ENCODE peak calls at places on chromosomes 16 and 17, in eight cellular contexts. W is ascending aorta; E is CD8-positive, alpha-beta memory T cell; X is adrenal gland; C is heart right ventricle; T is body of pancreas; Z is left lung; U is H9. S is an unnamed sample. For H3K4me1, the result is how much of the 10 kb centered on the place peaks cover.

GRCh38 chr17:79978545-79978852 is 57.2 kb downstream of the TBC1D16 start:
- DNase-seq in X (peak), W (no peak), E (no peak), U (no peak), T (no peak), C (no peak), Z (no peak), S (no peak)

GRCh38 chr16:85148959-85149358 is 36.7 kb upstream of the CIBAR2 start:
- DNase-seq in C (no peak), Z (no peak), U (no peak), E (no peak), X (no peak), W (no peak), T (no peak), S (peak)

GRCh38 chr16:88970095-88970494 is 6.9 kb downstream of the CBFA2T3 start:
- DNase-seq in T (no peak), X (no peak), W (no peak), U (no peak), E (no peak), C (peak), Z (no peak), S (no peak)

GRCh38 chr16:4231367-4231766 is 10.5 kb downstream of the SRL start:
- DNase-seq in X (no peak), W (no peak), C (no peak), Z (no peak), U (no peak), E (no peak), T (no peak), S (no peak)

GRCh38 chr17:64020068-64020766 is at the start of gene ICAM2:
- DNase-seq in U (no peak), E (peak), W (no peak), C (peak), X (peak), Z (peak), T (peak), S (peak)

GRCh38 chr17:41009301-41009760 is 403 bp upstream of the KRTAP3-1 start:
- DNase-seq in U (no peak), C (no peak), Z (no peak), E (no peak), X (no peak), W (no peak), T (no peak), S (no peak)

GRCh38 chr17:72666519-72666874 is 426.0 kb downstream of the SLC39A11 start:
- DNase-seq in U (no peak), W (no peak), C (no peak), X (no peak), Z (no peak), T (no peak), E (no peak), S (no peak)

GRCh38 chr17:48322060-48322459 is 108.0 kb downstream of the SKAP1 start:
- DNase-seq in C (no peak), T (no peak), X (no peak), U (no peak), E (no peak), Z (no peak), W (no peak), S (no peak)

GRCh38 chr17:74240637-74241036 is 27.3 kb downstream of the TTYH2 start:
- DNase-seq in Z (no peak), T (no peak), E (no peak), U (no peak), X (peak), W (no peak), C (peak), S (no peak)

GRCh38 chr17:81888105-81888987 is 3.0 kb downstream of the ALYREF start:
- DNase-seq in U (peak), W (no peak), X (no peak), Z (no peak), C (no peak), T (no peak), E (no peak), S (no peak)

GRCh38 chr16:73888840-73889577 is 407.6 kb upstream of the PSMD7 start:
- DNase-seq in T (no peak), U (no peak), E (no peak), X (no peak), C (no peak), Z (no peak), W (no peak), S (no peak)

GRCh38 chr17:82414548-82415281 is 3.4 kb upstream of the HEXD start:
- DNase-seq in W (no peak), Z (peak), X (peak), C (peak), T (peak), U (peak), E (peak), S (peak)

GRCh38 chr17:7843536-7844291 is 9.7 kb downstream of the KDM6B start:
- DNase-seq in C (peak), Z (peak), T (peak), X (peak), E (peak), U (peak), W (peak), S (peak)

GRCh38 chr16:18834873-18835272 is 33.5 kb upstream of the ARL6IP1 start:
- DNase-seq in E (no peak), X (no peak), T (no peak), C (no peak), W (no peak), Z (no peak), U (no peak), S (no peak)

GRCh38 chr16:1991135-1991551 is 1.4 kb downstream of the SYNGR3 start:
- DNase-seq in U (no peak), Z (no peak), W (no peak), T (no peak), C (peak), E (peak), X (no peak), S (peak)

GRCh38 chr16:81035975-81036750 is 521 bp downstream of the ATMIN start:
- DNase-seq in U (peak), Z (peak), X (peak), T (peak), E (no peak), C (peak), W (no peak), S (peak)

GRCh38 chr17:82236142-82236971 is 7.5 kb downstream of the SLC16A3 start:
- DNase-seq in X (peak), T (peak), C (peak), Z (peak), E (peak), U (peak), W (no peak), S (peak)

GRCh38 chr17:73795730-73796129 is 151.5 kb upstream of the SDK2 start:
- DNase-seq in Z (no peak), E (no peak), U (no peak), X (no peak), C (no peak), W (no peak), T (no peak), S (peak)

GRCh38 chr17:8162997-8163977 is 539 bp upstream of the VAMP2 start:
- DNase-seq in X (peak), Z (peak), W (no peak), U (peak), E (no peak), C (no peak), T (peak), S (peak)

GRCh38 chr17:4539025-4539424 is 16.2 kb downstream of the MYBBP1A start:
- DNase-seq in U (no peak), T (no peak), Z (no peak), C (no peak), X (no peak), E (no peak), W (no peak), S (no peak)
- H3K27ac ChIP-seq in U (no peak), T (no peak), Z (no peak), C (no peak), X (no peak), E (no peak), W (no peak), S (no peak)

DNA sequence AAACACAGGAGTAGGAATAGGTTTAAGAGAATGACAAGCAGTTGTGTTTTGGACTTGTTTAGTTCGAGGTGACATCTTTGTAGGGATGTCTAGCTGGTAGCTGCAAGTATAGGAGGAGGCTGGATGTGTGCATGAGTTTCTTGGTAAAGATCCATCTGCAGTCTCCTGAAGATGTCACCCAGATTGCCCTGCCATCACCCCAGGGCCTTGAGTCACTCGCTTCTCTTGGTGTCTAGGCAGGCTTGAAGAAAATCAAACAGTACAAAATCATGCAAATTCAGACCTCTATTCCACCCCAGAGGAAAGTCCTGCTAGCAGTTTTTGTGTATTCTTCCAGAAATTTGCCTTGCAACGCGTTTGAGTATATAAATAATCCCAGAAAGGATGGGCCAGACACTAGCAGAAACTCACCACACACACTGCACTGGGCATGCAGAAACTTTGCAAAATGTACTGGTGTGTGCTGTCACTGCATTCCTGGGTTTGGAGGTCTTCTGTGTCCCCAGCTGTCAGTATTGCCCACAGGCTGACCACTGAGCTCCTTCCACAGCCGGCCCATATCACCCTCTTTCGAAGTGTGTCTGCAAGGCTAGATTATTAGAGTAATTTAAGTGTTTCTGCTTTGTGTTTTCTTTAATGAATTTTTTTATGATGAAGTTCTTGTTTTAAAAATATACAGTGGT is 51.5 kb downstream of the TENT4B start:
- DNase-seq in X (no peak), Z (no peak), E (no peak), W (no peak), T (no peak), U (no peak), C (no peak), S (no peak)
- H3K4me1 ChIP-seq in X (half or more), Z (under half), E (under half), W (half or more), T (half or more), U (under half), C (half or more), S (under half)

GRCh38 chr16:67675579-67675935 is 8.9 kb downstream of the C16orf86 start:
- DNase-seq in X (no peak), Z (no peak), W (no peak), E (no peak), C (no peak), T (no peak), U (no peak), S (no peak)

GRCh38 chr16:67676516-67676915 is 9.9 kb downstream of the C16orf86 start:
- DNase-seq in W (no peak), X (no peak), C (no peak), Z (no peak), T (no peak), U (no peak), E (no peak), S (no peak)

GRCh38 chr16:67676939-67677338 is 10.3 kb downstream of the C16orf86 start:
- DNase-seq in W (no peak), C (no peak), U (no peak), T (no peak), E (no peak), X (no peak), Z (no peak), S (no peak)

GRCh38 chr16:67674851-67675578 is 8.4 kb downstream of the C16orf86 start:
- DNase-seq in E (no peak), Z (no peak), T (no peak), C (no peak), X (no peak), U (no peak), W (no peak), S (peak)

DNA sequence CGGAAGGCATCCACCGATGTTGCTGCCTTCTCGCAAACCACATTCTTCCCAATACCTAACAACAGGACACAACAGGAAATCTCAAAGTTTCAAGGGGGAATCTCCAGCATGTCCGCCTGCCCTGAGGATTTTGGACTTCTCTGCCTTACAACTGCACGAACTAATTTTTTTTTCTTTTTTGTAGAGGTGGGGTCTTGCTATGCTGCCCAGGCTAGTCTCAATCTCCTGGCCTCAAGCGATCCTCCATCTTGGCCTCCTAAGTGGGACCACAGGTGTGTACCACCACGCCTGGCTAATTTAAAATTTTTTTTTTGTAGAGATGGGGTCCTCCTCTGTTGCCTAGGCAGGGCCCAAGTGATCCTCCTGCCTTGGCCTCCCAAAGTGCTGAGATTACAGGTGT is 9.4 kb downstream of the C16orf86 start:
- DNase-seq in U (no peak), E (no peak), C (no peak), Z (no peak), X (no peak), T (no peak), W (no peak), S (no peak)
- H3K27ac ChIP-seq in U (no peak), E (no peak), C (no peak), Z (no peak), X (no peak), T (no peak), W (no peak), S (no peak)

DNA sequence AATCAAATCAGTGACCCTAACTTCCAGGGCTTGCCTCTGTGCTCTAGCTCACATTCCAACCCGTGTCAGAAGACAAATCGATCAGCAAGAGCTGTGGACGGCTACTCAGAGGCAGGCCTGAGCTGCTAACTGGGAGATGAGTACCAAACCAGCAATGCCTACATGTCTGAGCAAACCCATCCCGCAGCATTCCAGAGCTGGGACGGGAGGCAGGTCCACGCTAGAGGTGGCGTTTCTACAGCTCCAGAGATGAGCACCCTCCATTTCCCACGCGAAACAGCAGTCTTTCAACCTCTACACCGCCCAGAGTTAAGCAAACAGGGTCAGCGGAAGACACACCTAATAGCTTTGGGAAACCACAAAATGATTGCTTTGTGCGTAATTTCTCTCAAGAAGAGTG is 6.5 kb downstream of the NXN start:
- DNase-seq in X (no peak), W (no peak), C (no peak), U (peak), T (no peak), E (no peak), Z (no peak), S (no peak)
- H3K4me1 ChIP-seq in X (under half), W (under half), C (under half), U (under half), T (under half), E (under half), Z (under half), S (under half)